ENCODE peak calls at places on chromosomes 11 and 22, in eight cellular contexts. One of them, this sample, is unnamed.

GRCh38 chr11:120055646-120056045 is 82.3 kb downstream of the TRIM29 start:
- DNase-seq in PC-3: no peak
- DNase-seq in cardiac fibroblast: no peak
- DNase-seq in Calu3: no peak
- DNase-seq in transverse colon: no peak
- DNase-seq in fibroblast of mammary gland: no peak
- DNase-seq in spleen: no peak
- DNase-seq in HCT116: no peak
- DNase-seq in this sample: no peak

GRCh38 chr11:6735306-6735705 is 36.5 kb downstream of the OR2AG2 start:
- DNase-seq in fibroblast of mammary gland: peak; percentile 17
- DNase-seq in cardiac fibroblast: peak; percentile 17
- DNase-seq in PC-3: peak; percentile 23
- DNase-seq in HCT116: no peak
- DNase-seq in spleen: no peak
- DNase-seq in transverse colon: no peak
- DNase-seq in Calu3: no peak
- DNase-seq in this sample: no peak

GRCh38 chr11:10655227-10655626 is 38.3 kb downstream of the IRAG1 start:
- DNase-seq in transverse colon: no peak
- DNase-seq in cardiac fibroblast: no peak
- DNase-seq in Calu3: no peak
- DNase-seq in PC-3: no peak
- DNase-seq in HCT116: peak; percentile 41
- DNase-seq in spleen: no peak
- DNase-seq in fibroblast of mammary gland: no peak
- DNase-seq in this sample: no peak

GRCh38 chr11:57324154-57324885 is 432 bp downstream of the TNKS1BP1 start:
- DNase-seq in cardiac fibroblast: peak; percentile 40
- DNase-seq in fibroblast of mammary gland: peak; percentile 50
- DNase-seq in PC-3: peak; percentile 20
- DNase-seq in Calu3: peak; percentile 39
- DNase-seq in HCT116: no peak
- DNase-seq in transverse colon: peak; percentile 49
- DNase-seq in spleen: peak; percentile 89
- DNase-seq in this sample: no peak

GRCh38 chr22:25909988-25910387 is 168.0 kb downstream of the MYO18B start:
- DNase-seq in cardiac fibroblast: no peak
- DNase-seq in HCT116: no peak
- DNase-seq in transverse colon: no peak
- DNase-seq in spleen: no peak
- DNase-seq in fibroblast of mammary gland: no peak
- DNase-seq in PC-3: no peak
- DNase-seq in Calu3: no peak
- DNase-seq in this sample: no peak

GRCh38 chr11:7910389-7910788 is 20.7 kb downstream of the OR10A6 start:
- DNase-seq in PC-3: peak; percentile 17
- DNase-seq in transverse colon: no peak
- DNase-seq in spleen: no peak
- DNase-seq in fibroblast of mammary gland: no peak
- DNase-seq in cardiac fibroblast: no peak
- DNase-seq in HCT116: no peak
- DNase-seq in Calu3: no peak
- DNase-seq in this sample: no peak

GRCh38 chr11:42239102-42239501 is 779.6 kb upstream of the LRRC4C start:
- DNase-seq in HCT116: no peak
- DNase-seq in Calu3: no peak
- DNase-seq in fibroblast of mammary gland: peak; percentile 88
- DNase-seq in PC-3: peak; percentile 83
- DNase-seq in cardiac fibroblast: peak; percentile 68
- DNase-seq in transverse colon: no peak
- DNase-seq in spleen: no peak
- DNase-seq in this sample: no peak

GRCh38 chr11:65113361-65113756 is 1.7 kb downstream of the TM7SF2 start:
- DNase-seq in cardiac fibroblast: no peak
- DNase-seq in HCT116: no peak
- DNase-seq in PC-3: peak; percentile 39
- DNase-seq in transverse colon: no peak
- DNase-seq in fibroblast of mammary gland: no peak
- DNase-seq in Calu3: no peak
- DNase-seq in spleen: no peak
- DNase-seq in this sample: no peak

GRCh38 chr22:44293034-44293433 is 19.7 kb downstream of the SHISAL1 start:
- DNase-seq in PC-3: no peak
- DNase-seq in Calu3: no peak
- DNase-seq in transverse colon: no peak
- DNase-seq in cardiac fibroblast: no peak
- DNase-seq in HCT116: no peak
- DNase-seq in spleen: no peak
- DNase-seq in fibroblast of mammary gland: no peak
- DNase-seq in this sample: no peak

GRCh38 chr11:111938687-111939160 is 1.6 kb downstream of the DIXDC1 start:
- DNase-seq in cardiac fibroblast: peak; percentile 72
- DNase-seq in transverse colon: no peak
- DNase-seq in Calu3: no peak
- DNase-seq in HCT116: no peak
- DNase-seq in spleen: no peak
- DNase-seq in PC-3: peak; percentile 32
- DNase-seq in fibroblast of mammary gland: peak; percentile 83
- DNase-seq in this sample: peak; percentile 62

GRCh38 chr22:37259540-37260029 is 15.5 kb upstream of the RAC2 start:
- DNase-seq in HCT116: peak; percentile 54
- DNase-seq in cardiac fibroblast: peak; percentile 65
- DNase-seq in spleen: peak; percentile 73
- DNase-seq in PC-3: peak; percentile 63
- DNase-seq in Calu3: no peak
- DNase-seq in fibroblast of mammary gland: peak; percentile 45
- DNase-seq in transverse colon: no peak
- DNase-seq in this sample: no peak
- TF ChIP-seq CTCF in HCT116: peak; percentile 81
- TF ChIP-seq CTCF in cardiac fibroblast: peak; percentile 75
- TF ChIP-seq CTCF in spleen: peak; percentile 48
- TF ChIP-seq CTCF in PC-3: peak; percentile 71
- TF ChIP-seq CTCF in Calu3: no peak
- TF ChIP-seq CTCF in fibroblast of mammary gland: peak; percentile 71
- TF ChIP-seq CTCF in transverse colon: peak; percentile 16
- TF ChIP-seq CTCF in this sample: peak; percentile 59

DNA sequence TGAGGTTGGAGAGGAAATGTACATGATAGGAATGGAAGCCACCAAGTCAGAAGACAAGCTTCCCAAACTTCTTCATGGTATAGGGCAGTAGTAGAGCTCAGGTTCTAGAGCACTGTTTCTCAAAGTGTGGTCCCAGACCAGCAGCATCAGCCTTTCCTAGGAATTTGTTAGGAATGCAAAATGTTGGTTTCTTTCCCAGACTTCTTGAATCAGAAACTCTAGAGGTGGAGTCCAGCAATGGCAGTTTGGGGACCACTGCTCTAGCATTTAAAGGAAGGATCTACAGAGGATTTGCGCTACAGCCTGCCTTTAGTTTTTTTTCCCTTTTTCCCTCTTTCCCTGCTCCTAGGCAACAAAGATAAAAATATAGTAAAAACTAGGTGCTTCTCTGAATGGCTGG is 17.0 kb upstream of the MMP12 start:
- DNase-seq in spleen: no peak
- DNase-seq in transverse colon: no peak
- DNase-seq in cardiac fibroblast: no peak
- DNase-seq in Calu3: no peak
- DNase-seq in fibroblast of mammary gland: no peak
- DNase-seq in HCT116: no peak
- DNase-seq in PC-3: no peak
- DNase-seq in this sample: no peak
- TF ChIP-seq CTCF in spleen: no peak
- TF ChIP-seq CTCF in transverse colon: no peak
- TF ChIP-seq CTCF in cardiac fibroblast: no peak
- TF ChIP-seq CTCF in Calu3: no peak
- TF ChIP-seq CTCF in fibroblast of mammary gland: no peak
- TF ChIP-seq CTCF in HCT116: no peak
- TF ChIP-seq CTCF in PC-3: no peak
- TF ChIP-seq CTCF in this sample: no peak

DNA sequence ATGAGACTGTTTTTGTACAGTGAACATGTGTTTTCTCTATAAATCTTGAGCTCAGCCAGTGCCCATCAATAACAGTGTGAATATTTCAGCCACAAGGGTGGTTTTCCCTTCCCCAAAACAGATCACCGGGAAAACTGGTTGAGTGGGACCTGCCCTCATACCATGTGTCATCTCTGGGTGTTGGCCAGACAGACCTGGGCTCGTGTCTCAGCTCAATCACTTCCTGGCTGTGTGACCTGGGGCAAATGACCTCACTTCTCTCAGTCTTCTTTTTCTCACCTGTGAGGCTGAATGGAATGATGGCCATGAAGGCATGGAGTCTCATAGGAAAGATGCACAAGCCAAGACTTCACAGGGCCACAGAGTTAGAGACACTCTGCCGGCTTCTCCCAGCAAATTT is 74.7 kb downstream of the COMMD9 start:
- DNase-seq in cardiac fibroblast: no peak
- DNase-seq in PC-3: peak; percentile 89
- DNase-seq in spleen: no peak
- DNase-seq in Calu3: peak; percentile 23
- DNase-seq in transverse colon: no peak
- DNase-seq in HCT116: no peak
- DNase-seq in fibroblast of mammary gland: no peak
- DNase-seq in this sample: no peak
- TF ChIP-seq CTCF in cardiac fibroblast: no peak
- TF ChIP-seq CTCF in PC-3: no peak
- TF ChIP-seq CTCF in spleen: no peak
- TF ChIP-seq CTCF in Calu3: no peak
- TF ChIP-seq CTCF in transverse colon: no peak
- TF ChIP-seq CTCF in HCT116: no peak
- TF ChIP-seq CTCF in fibroblast of mammary gland: no peak
- TF ChIP-seq CTCF in this sample: no peak

DNA sequence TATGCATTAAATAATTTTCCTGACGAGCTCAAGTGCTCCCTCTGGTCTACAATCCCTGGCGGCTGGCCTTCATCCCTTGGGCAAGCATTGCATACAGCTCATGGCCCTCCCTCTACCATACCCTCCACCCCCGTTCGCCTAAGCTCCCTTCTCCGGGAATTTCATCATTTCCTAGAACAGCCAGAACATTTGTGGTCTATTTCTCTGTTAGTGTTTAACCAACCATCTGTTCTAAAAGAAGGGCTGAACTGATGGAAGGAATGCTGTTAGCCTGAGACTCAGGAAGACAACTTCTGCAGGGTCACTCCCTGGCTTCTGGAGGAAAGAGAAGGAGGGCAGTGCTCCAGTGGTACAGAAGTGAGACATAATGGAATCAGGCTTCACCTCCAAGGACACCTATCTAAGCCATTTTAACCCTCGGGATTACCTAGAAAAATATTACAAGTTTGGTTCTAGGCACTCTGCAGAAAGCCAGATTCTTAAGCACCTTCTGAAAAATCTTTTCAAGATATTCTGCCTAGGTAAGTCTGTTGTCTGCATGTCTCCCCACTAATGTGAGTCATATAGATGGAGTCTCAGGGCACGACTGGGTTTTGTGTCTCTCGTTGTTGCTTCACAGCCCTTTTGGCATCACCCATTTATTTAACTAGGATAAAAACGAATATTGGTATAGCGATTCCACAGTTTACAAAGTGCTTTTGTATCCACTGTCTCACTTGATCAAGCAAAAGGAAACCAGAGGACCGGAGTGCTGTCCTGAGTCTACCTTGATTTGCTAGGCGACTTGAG is at the start of gene NNMT:
- DNase-seq in Calu3: peak; percentile 65
- DNase-seq in transverse colon: peak; percentile 31
- DNase-seq in HCT116: no peak
- DNase-seq in cardiac fibroblast: peak; percentile 98
- DNase-seq in fibroblast of mammary gland: peak; percentile 99
- DNase-seq in PC-3: peak; percentile 60
- DNase-seq in spleen: no peak
- DNase-seq in this sample: no peak
- TF ChIP-seq CTCF in Calu3: no peak
- TF ChIP-seq CTCF in transverse colon: no peak
- TF ChIP-seq CTCF in HCT116: no peak
- TF ChIP-seq CTCF in cardiac fibroblast: no peak
- TF ChIP-seq CTCF in fibroblast of mammary gland: peak; percentile 10
- TF ChIP-seq CTCF in PC-3: no peak
- TF ChIP-seq CTCF in spleen: no peak
- TF ChIP-seq CTCF in this sample: no peak

This sample was measured in GM06990.